ENCODE peak calls at places on chromosomes 2 and 18, in four cellular contexts. One of them, this sample, is unnamed.

GRCh38 chr2:185567196-185567595 is 171.4 kb upstream of the FSIP2 start:
- DNase-seq in heart left ventricle: no peak
- DNase-seq in HCT116: no peak
- DNase-seq in H54: no peak
- DNase-seq in this sample: no peak

GRCh38 chr18:7566244-7566586 is 901 bp upstream of the PTPRM start:
- DNase-seq in heart left ventricle: no peak
- DNase-seq in HCT116: no peak
- DNase-seq in H54: no peak
- DNase-seq in this sample: no peak

GRCh38 chr2:167509585-167509984 is 621.3 kb downstream of the XIRP2 start:
- DNase-seq in heart left ventricle: no peak
- DNase-seq in HCT116: no peak
- DNase-seq in H54: peak; percentile 18
- DNase-seq in this sample: no peak

GRCh38 chr2:28590496-28591301 is 94.8 kb downstream of the PLB1 start:
- DNase-seq in heart left ventricle: no peak
- DNase-seq in HCT116: no peak
- DNase-seq in H54: no peak
- DNase-seq in this sample: peak; percentile 71

GRCh38 chr2:95264626-95265025 is 9.6 kb upstream of the PROM2 start:
- DNase-seq in heart left ventricle: no peak
- DNase-seq in HCT116: no peak
- DNase-seq in H54: no peak
- DNase-seq in this sample: peak; percentile 8

GRCh38 chr2:85310330-85310729 is 17.5 kb downstream of the TGOLN2 start:
- DNase-seq in heart left ventricle: no peak
- DNase-seq in HCT116: no peak
- DNase-seq in H54: no peak
- DNase-seq in this sample: no peak

GRCh38 chr18:35999925-36000324 is 27.4 kb downstream of the RMP24 start:
- DNase-seq in heart left ventricle: no peak
- DNase-seq in HCT116: no peak
- DNase-seq in H54: no peak
- DNase-seq in this sample: no peak

GRCh38 chr2:133591164-133591563 is 22.9 kb upstream of the NCKAP5 start:
- DNase-seq in heart left ventricle: peak; percentile 68
- DNase-seq in HCT116: no peak
- DNase-seq in H54: no peak
- DNase-seq in this sample: no peak

GRCh38 chr2:9004338-9005204 is 1.1 kb upstream of the MBOAT2 start:
- DNase-seq in heart left ventricle: no peak
- DNase-seq in HCT116: no peak
- DNase-seq in H54: no peak
- DNase-seq in this sample: no peak

GRCh38 chr2:30096451-30096850 is 50.4 kb upstream of the YPEL5 start:
- DNase-seq in heart left ventricle: no peak
- DNase-seq in HCT116: no peak
- DNase-seq in H54: no peak
- DNase-seq in this sample: no peak

GRCh38 chr18:48340502-48340901 is 68.7 kb downstream of the ZBTB7C start:
- DNase-seq in heart left ventricle: no peak
- DNase-seq in HCT116: no peak
- DNase-seq in H54: no peak
- DNase-seq in this sample: no peak

GRCh38 chr18:60987963-60988362 is 345.3 kb upstream of the CDH20 start:
- DNase-seq in heart left ventricle: no peak
- DNase-seq in HCT116: no peak
- DNase-seq in H54: no peak
- DNase-seq in this sample: no peak

GRCh38 chr2:76870011-76870410 is 652.2 kb downstream of the LRRTM4 start:
- DNase-seq in heart left ventricle: no peak
- DNase-seq in HCT116: no peak
- DNase-seq in H54: no peak
- DNase-seq in this sample: no peak

GRCh38 chr2:120398961-120399888 is 53.3 kb downstream of the INHBB start:
- DNase-seq in heart left ventricle: peak; percentile 12
- DNase-seq in HCT116: peak; percentile 41
- DNase-seq in H54: no peak
- DNase-seq in this sample: no peak

GRCh38 chr2:28908172-28908571 is 13.7 kb downstream of the WDR43 start:
- DNase-seq in heart left ventricle: no peak
- DNase-seq in HCT116: no peak
- DNase-seq in H54: no peak
- DNase-seq in this sample: no peak

GRCh38 chr2:138536302-138536701 is 34.7 kb downstream of the SPOPL start:
- DNase-seq in heart left ventricle: no peak
- DNase-seq in HCT116: no peak
- DNase-seq in H54: no peak
- DNase-seq in this sample: no peak

GRCh38 chr2:69617744-69618143 is 25.8 kb downstream of the AAK1 start:
- DNase-seq in heart left ventricle: no peak
- DNase-seq in HCT116: no peak
- DNase-seq in H54: no peak
- DNase-seq in this sample: no peak

GRCh38 chr2:146602383-146602782 is 1242.4 kb upstream of the ACVR2A start:
- DNase-seq in heart left ventricle: no peak
- DNase-seq in HCT116: no peak
- DNase-seq in H54: no peak
- DNase-seq in this sample: no peak

GRCh38 chr2:234951386-234952269 is at the start of gene SH3BP4:
- DNase-seq in heart left ventricle: peak; percentile 90
- DNase-seq in HCT116: no peak
- DNase-seq in H54: peak; percentile 75
- DNase-seq in this sample: peak; percentile 64

GRCh38 chr18:58161659-58162058 is 117.6 kb downstream of the NEDD4L start:
- DNase-seq in heart left ventricle: no peak
- DNase-seq in HCT116: peak; percentile 57
- DNase-seq in H54: no peak
- DNase-seq in this sample: peak; percentile 34

GRCh38 chr2:161992526-161992925 is 81.5 kb downstream of the DPP4 start:
- DNase-seq in heart left ventricle: no peak
- DNase-seq in HCT116: no peak
- DNase-seq in H54: no peak
- DNase-seq in this sample: no peak

GRCh38 chr18:22563098-22563707 is 145.5 kb upstream of the CTAGE1 start:
- DNase-seq in heart left ventricle: peak; percentile 50
- DNase-seq in HCT116: peak; percentile 74
- DNase-seq in H54: peak; percentile 38
- DNase-seq in this sample: no peak

GRCh38 chr2:239913632-239914417 is 111.3 kb downstream of the NDUFA10 start:
- DNase-seq in heart left ventricle: no peak
- DNase-seq in HCT116: no peak
- DNase-seq in H54: no peak
- DNase-seq in this sample: no peak

GRCh38 chr2:8298783-8299182 is 383.1 kb upstream of the ID2 start:
- DNase-seq in heart left ventricle: no peak
- DNase-seq in HCT116: no peak
- DNase-seq in H54: no peak
- DNase-seq in this sample: no peak

GRCh38 chr2:105261061-105261460 is 19.5 kb downstream of the GPR45 start:
- DNase-seq in heart left ventricle: no peak
- DNase-seq in HCT116: no peak
- DNase-seq in H54: no peak
- DNase-seq in this sample: no peak

GRCh38 chr2:205946226-205946625 is 139.7 kb downstream of the INO80D start:
- DNase-seq in heart left ventricle: no peak
- DNase-seq in HCT116: no peak
- DNase-seq in H54: no peak
- DNase-seq in this sample: no peak

GRCh38 chr18:31648966-31649429 is 35.4 kb downstream of the B4GALT6 start:
- DNase-seq in heart left ventricle: no peak
- DNase-seq in HCT116: peak; percentile 78
- DNase-seq in H54: peak; percentile 18
- DNase-seq in this sample: no peak

DNA sequence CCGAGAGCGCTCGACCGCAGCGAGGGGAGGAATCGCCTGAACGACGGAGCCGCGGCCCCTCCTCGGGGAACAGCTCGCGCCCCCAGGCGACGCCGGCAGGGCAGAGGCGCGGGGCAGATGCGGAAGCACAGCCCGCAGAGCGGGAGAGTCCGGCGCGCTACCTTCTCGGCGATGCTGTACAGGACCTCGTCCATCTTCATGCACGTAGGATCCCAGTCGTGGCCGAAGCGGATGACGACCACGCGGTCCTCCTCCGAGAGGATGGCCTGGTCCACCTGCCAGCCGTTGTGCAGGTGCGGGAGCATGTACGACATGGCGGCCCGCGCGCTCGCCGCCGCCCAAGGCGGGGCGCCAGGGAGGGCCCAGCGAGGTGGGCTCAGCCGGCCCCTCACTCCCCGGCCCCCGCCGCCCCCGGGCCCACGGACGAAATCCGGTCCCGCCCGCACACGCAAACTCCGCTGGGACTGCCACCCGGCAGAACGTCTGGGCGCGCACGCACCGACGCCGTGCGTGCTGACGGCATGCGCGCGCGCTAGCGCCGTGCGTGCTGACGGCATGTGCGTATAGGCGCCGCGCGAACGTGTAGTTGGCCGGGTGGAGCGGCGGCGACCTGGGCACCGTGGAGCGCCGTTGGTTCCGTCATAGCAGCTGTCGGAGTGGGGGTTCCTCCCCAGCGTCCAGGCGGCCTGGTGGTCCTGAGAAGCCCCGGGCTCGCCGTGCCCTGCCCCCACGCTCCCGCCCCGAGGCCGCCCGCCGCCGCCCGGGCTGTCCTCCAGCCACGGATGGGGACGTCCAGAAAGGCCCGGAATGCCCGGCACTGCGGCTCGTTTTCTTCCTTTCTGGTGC is at the start of gene TXNL4A:
- DNase-seq in heart left ventricle: peak; percentile 90
- DNase-seq in HCT116: no peak
- DNase-seq in H54: peak; percentile 30
- DNase-seq in this sample: peak; percentile 77
- TF ChIP-seq POLR2A in heart left ventricle: peak; percentile 94
- TF ChIP-seq POLR2A in HCT116: peak; percentile 89
- TF ChIP-seq POLR2A in H54: peak; percentile 83
- TF ChIP-seq POLR2A in this sample: peak; percentile 71

GRCh38 chr2:40155728-40156127 is 296.2 kb downstream of the SLC8A1 start:
- DNase-seq in heart left ventricle: no peak
- DNase-seq in HCT116: no peak
- DNase-seq in H54: no peak
- DNase-seq in this sample: no peak

GRCh38 chr2:40160730-40161129 is 291.2 kb downstream of the SLC8A1 start:
- DNase-seq in heart left ventricle: no peak
- DNase-seq in HCT116: no peak
- DNase-seq in H54: no peak
- DNase-seq in this sample: no peak

GRCh38 chr2:40161986-40162385 is 289.9 kb downstream of the SLC8A1 start:
- DNase-seq in heart left ventricle: no peak
- DNase-seq in HCT116: no peak
- DNase-seq in H54: no peak
- DNase-seq in this sample: no peak

GRCh38 chr2:40158781-40159180 is 293.1 kb downstream of the SLC8A1 start:
- DNase-seq in heart left ventricle: no peak
- DNase-seq in HCT116: no peak
- DNase-seq in H54: no peak
- DNase-seq in this sample: no peak

DNA sequence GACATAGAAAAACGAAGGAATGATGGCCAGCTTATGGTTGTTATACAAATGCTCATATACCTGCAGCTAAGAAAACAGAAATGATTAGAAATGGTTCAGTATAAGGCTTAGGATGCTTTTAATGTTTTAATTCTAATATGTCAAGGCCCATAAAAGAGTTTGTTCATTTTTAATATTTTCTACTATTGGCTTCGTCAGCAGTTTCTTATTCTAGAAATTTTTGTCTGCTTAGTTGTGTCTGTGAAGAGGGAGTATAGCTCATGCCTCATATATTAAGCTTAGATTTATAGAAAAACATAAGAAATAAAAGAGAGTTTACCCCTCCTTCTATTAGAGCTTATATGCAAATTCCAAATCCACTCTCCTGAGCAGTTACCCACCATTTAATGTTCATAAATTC is 292.6 kb downstream of the SLC8A1 start:
- DNase-seq in heart left ventricle: no peak
- DNase-seq in HCT116: no peak
- DNase-seq in H54: no peak
- DNase-seq in this sample: no peak
- TF ChIP-seq POLR2A in heart left ventricle: no peak
- TF ChIP-seq POLR2A in HCT116: no peak
- TF ChIP-seq POLR2A in H54: no peak
- TF ChIP-seq POLR2A in this sample: no peak

DNA sequence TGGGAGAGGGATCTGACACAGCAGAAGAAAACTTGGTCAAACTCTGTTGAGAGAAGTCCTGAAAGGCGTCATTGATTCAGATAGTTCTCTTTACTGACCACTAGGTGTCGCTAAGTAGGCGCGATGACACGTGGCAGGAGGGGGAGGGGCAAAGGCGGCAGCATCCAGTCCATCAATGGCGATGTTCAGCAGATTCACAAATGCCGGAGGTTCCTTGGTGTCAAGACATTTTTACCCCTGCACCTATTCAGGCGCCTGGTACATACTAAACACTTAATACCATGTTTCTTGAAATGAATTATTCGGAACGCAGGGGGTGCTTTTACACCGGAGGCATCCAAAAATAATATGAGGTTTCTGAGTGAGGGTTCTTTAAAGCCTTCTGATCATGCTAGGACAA is 3.0 kb upstream of the PLEK start:
- DNase-seq in heart left ventricle: peak; percentile 75
- DNase-seq in HCT116: peak; percentile 65
- DNase-seq in H54: peak; percentile 33
- DNase-seq in this sample: peak; percentile 93
- TF ChIP-seq POLR2A in heart left ventricle: no peak
- TF ChIP-seq POLR2A in HCT116: no peak
- TF ChIP-seq POLR2A in H54: no peak
- TF ChIP-seq POLR2A in this sample: no peak

GRCh38 chr2:135052042-135052876 is at the start of gene RAB3GAP1:
- DNase-seq in heart left ventricle: peak; percentile 79
- DNase-seq in HCT116: peak; percentile 48
- DNase-seq in H54: peak; percentile 79
- DNase-seq in this sample: peak; percentile 72
- TF ChIP-seq POLR2A in heart left ventricle: peak; percentile 20
- TF ChIP-seq POLR2A in HCT116: peak; percentile 85
- TF ChIP-seq POLR2A in H54: peak; percentile 65
- TF ChIP-seq POLR2A in this sample: no peak

This sample was measured in lower leg skin.